ENCODE peak calls at places on chromosome X, in six cellular contexts. P is fibroblast of pulmonary artery, V is GM03348, S is substantia nigra, W is AG08396, Y is cerebellar cortex. K is an unnamed sample.

GRCh38 chrX:95893632-95894031 is 791.0 kb upstream of the DIAPH2 start:
- DNase-seq in Y (no peak), P (peak), W (no peak), S (no peak), V (no peak), K (peak)

GRCh38 chrX:107429090-107429489 is 20.4 kb upstream of the FRMPD3 start:
- DNase-seq in W (no peak), P (peak), Y (peak), V (no peak), S (no peak), K (peak)

GRCh38 chrX:47264507-47265173 is 31.8 kb downstream of the USP11 start:
- DNase-seq in P (peak), S (no peak), V (peak), Y (no peak), W (no peak), K (peak)

GRCh38 chrX:104343408-104344129 is 88.8 kb upstream of the ESX1 start:
- DNase-seq in W (peak), S (peak), V (peak), P (peak), Y (peak), K (peak)

GRCh38 chrX:7216981-7217587 is 69.1 kb upstream of the PUDP start:
- DNase-seq in P (no peak), V (no peak), S (no peak), W (no peak), Y (no peak), K (no peak)

GRCh38 chrX:54937416-54937815 is 16.8 kb downstream of the TRO start:
- DNase-seq in V (no peak), W (no peak), Y (no peak), P (no peak), S (no peak), K (no peak)

GRCh38 chrX:131068945-131069719 is 11.0 kb downstream of the ARHGAP36 start:
- DNase-seq in V (peak), P (peak), Y (peak), W (peak), S (peak), K (peak)

GRCh38 chrX:128901018-128901417 is 622.3 kb downstream of the SMARCA1 start:
- DNase-seq in S (no peak), W (no peak), Y (no peak), P (no peak), V (no peak), K (no peak)

GRCh38 chrX:12970691-12971202 is 4.2 kb upstream of the TMSB4X start:
- DNase-seq in S (peak), P (peak), V (peak), W (peak), Y (peak), K (peak)

GRCh38 chrX:154378799-154379568 is at the start of gene EMD:
- DNase-seq in Y (peak), P (peak), V (peak), W (peak), S (peak), K (peak)

GRCh38 chrX:72358313-72358712 is 52.6 kb upstream of the CITED1 start:
- DNase-seq in Y (no peak), V (peak), P (peak), S (no peak), W (no peak), K (peak)

GRCh38 chrX:72201836-72202536 is 20.4 kb downstream of the PIN4 start:
- DNase-seq in S (no peak), W (no peak), Y (no peak), P (peak), V (peak), K (peak)

GRCh38 chrX:150324035-150324728 is 38.9 kb upstream of the MAMLD1 start:
- DNase-seq in P (peak), S (no peak), Y (no peak), W (peak), V (peak), K (peak)

GRCh38 chrX:131747173-131747572 is 203.3 kb downstream of the OR13H1 start:
- DNase-seq in P (no peak), Y (peak), V (no peak), S (no peak), W (peak), K (no peak)

GRCh38 chrX:136623400-136623799 is 24.6 kb upstream of the CD40LG start:
- DNase-seq in Y (no peak), W (no peak), P (no peak), S (no peak), V (no peak), K (no peak)

GRCh38 chrX:9948406-9948805 is 18.8 kb upstream of the CLDN34 start:
- DNase-seq in W (no peak), S (no peak), Y (no peak), V (no peak), P (no peak), K (no peak)

GRCh38 chrX:131802836-131803626 is 220.1 kb upstream of the STK26 start:
- DNase-seq in Y (peak), S (no peak), P (no peak), V (no peak), W (peak), K (no peak)